ENCODE peak calls at places on chromosomes 12 and 14, in four cellular contexts. W is GM12878, X is WTC11, Q is K562. F is an unnamed sample.
A peak's percentile ranks its signal among the peaks of the same experiment; 100 is the strongest.

GRCh38 chr12:44294649-44295048 is 458.8 kb downstream of the TMEM117 start:
- DNase-seq in W (no peak), Q (no peak), X (no peak), F (no peak)

GRCh38 chr12:67014642-67015041 is 254.5 kb upstream of the CAND1 start:
- DNase-seq in W (no peak), X (no peak), Q (no peak), F (no peak)

GRCh38 chr12:132216354-132216987 is 72.2 kb downstream of the NOC4L start:
- DNase-seq in W (no peak), X (no peak), Q (no peak), F (no peak)

GRCh38 chr14:51996148-51996746 is 6.9 kb downstream of the RTRAF start:
- DNase-seq in Q (no peak), X (no peak), W (no peak), F (no peak)

GRCh38 chr14:103108749-103109207 is 14.3 kb downstream of the EXOC3L4 start:
- DNase-seq in X (no peak), Q (peak; percentile 34), W (no peak), F (no peak)

GRCh38 chr14:23910081-23910875 is 43.3 kb upstream of the DHRS4 start:
- DNase-seq in W (no peak), Q (peak; percentile 56), X (peak; percentile 90), F (peak; percentile 81)

GRCh38 chr14:95143813-95144620 is 13.3 kb downstream of the DICER1 start:
- DNase-seq in X (no peak), Q (no peak), W (no peak), F (no peak)

GRCh38 chr12:110531741-110532333 is 29.7 kb downstream of the RAD9B start:
- DNase-seq in X (no peak), Q (no peak), W (peak; percentile 96), F (no peak)

GRCh38 chr14:102829106-102829505 is 51.9 kb downstream of the TRAF3 start:
- DNase-seq in Q (no peak), W (no peak), X (no peak), F (no peak)

GRCh38 chr12:53103860-53104305 is 597 bp downstream of the SOAT2 start:
- DNase-seq in X (no peak), W (peak; percentile 44), Q (no peak), F (no peak)
- TF ChIP-seq ATF3 in X (no peak), W (no peak), Q (no peak), F (no peak)

DNA sequence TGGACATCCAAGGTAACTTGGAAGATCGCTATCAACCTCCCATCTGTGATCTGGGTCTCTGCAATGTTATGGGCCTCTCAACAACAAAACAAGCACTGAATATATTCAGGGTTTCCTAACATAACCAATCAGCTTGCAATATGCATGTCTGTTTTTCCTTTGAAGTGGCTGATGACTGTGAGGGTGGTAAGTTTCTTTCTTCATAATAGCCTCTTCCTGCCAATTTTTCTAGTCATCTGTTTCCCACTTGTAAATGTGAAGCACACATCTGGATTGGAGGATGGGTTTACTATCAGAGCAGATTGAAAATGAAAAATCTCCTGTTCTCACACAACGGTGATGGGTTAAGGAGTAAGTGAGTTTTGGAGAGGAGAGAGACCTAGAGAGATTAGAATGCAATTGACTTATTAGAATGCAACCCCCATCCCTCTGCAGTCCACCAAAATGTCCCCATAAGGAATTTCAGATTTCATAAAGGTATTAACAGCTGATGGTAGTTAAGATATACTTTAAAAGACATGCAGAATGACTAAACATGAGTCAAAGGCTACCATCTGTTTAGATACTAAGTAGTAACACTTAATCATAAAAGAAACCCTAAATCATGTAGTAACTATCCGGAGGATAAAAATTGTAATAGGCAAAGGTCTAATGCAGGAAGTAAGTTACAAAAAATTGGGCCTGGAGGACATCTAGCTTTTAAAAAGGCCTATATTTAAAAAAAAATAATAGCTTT is 58.4 kb upstream of the SAV1 start:
- DNase-seq in X (no peak), W (no peak), Q (no peak), F (no peak)
- TF ChIP-seq ATF3 in X (no peak), W (no peak), Q (no peak), F (no peak)

GRCh38 chr14:20503905-20504304 is 1.4 kb upstream of the RNASE10 start:
- DNase-seq in W (no peak), X (no peak), Q (no peak), F (no peak)
- TF ChIP-seq ATF3 in W (no peak), X (no peak), Q (no peak), F (no peak)

DNA sequence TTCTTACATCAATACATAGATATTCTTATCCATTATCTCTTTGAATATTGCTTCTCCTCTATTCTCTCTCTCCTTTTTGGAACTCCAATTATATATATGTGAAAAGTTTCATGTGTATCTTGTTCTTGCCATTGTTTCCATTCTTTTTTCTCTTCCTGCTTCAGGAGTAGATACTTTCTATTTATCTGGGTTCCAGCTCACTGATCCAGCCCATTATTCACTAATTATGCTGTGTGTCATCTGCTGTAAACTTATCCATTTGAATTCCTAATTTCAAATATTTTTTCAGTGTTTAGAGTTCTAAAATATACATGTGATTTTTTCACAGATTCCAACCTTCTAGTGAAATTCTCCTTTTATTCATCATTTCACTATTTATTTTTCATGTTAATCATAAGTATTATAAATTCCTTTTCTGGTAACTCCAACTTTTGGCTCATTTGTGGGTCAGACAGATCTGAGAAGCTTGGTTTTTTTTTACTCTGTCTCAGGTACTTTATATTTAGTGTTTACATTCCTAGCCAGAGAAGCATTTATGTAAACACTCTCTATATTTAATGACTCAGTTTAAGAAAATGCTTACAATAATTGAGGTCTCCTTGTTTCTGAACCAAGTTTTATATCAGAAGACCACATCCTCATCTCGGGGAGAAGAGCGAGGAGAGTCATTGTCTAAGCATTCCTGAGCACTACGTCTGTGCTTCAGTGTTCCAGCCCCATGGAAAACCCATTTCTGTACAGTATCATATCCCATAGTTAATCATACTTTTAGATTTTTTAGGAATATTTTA is 15.9 kb upstream of the AMIGO2 start:
- DNase-seq in W (no peak), Q (no peak), X (no peak), F (no peak)
- TF ChIP-seq ATF3 in W (no peak), Q (no peak), X (no peak), F (no peak)

GRCh38 chr14:98940693-98941437 is 331.1 kb downstream of the BCL11B start:
- DNase-seq in Q (no peak), W (no peak), X (no peak), F (no peak)
- TF ChIP-seq ATF3 in Q (no peak), W (no peak), X (no peak), F (no peak)

GRCh38 chr12:8678661-8679111 is 16.1 kb upstream of the MFAP5 start:
- DNase-seq in Q (no peak), X (no peak), W (no peak), F (no peak)

GRCh38 chr12:8676651-8677050 is 14.0 kb upstream of the MFAP5 start:
- DNase-seq in Q (no peak), X (no peak), W (no peak), F (no peak)

GRCh38 chr12:8681129-8681902 is 16.5 kb upstream of the RIMKLB start:
- DNase-seq in X (no peak), Q (no peak), W (no peak), F (no peak)

GRCh38 chr12:8677362-8677761 is 14.7 kb upstream of the MFAP5 start:
- DNase-seq in X (no peak), W (no peak), Q (no peak), F (no peak)

DNA sequence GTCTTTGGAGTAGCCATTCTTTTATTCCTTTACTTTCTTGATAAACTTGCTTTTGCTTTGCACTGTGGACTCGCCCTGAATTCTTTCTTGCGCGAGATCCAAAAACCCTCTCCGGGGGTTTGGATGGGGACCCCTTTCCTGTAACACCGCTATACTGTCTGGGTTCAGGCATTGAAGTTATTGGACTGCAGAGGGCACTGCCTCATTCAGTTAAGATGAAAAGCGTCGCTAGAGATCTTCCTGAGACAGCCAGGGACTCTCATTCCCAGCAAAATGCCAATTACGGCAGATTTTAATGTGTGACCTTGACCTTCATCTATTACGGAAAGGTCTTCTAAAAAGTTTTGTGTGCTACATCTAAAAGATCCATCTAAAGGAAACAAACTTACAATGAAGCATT is 17.3 kb upstream of the RIMKLB start:
- DNase-seq in Q (no peak), X (no peak), W (no peak), F (no peak)
- TF ChIP-seq ATF3 in Q (no peak), X (no peak), W (no peak), F (no peak)

DNA sequence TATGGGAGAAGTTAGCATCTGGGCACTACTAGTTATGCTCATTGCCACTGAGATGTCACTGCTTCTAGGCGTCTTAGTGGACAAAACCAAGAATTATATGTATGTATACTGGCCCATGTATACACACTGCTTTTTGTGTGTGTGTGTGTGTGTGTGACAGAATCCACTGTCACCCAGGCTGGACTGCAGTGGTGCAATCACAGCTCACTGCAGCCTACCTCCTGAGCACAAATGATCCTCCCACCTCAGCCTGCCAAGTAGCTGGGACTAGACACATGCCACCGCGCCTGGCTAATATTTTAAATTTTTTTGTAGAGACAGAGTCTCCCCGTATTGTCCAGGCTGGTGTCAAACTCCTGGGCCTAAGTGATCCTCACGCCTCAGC is 25.2 kb downstream of the LIMA1 start:
- DNase-seq in W (no peak), X (no peak), Q (no peak), F (no peak)
- TF ChIP-seq ATF3 in W (no peak), X (no peak), Q (no peak), F (no peak)

F was measured in H1.